ENCODE peak calls at places on chromosomes 1 and 21, in five cellular contexts. X, H, Q, F and P are unnamed samples.

GRCh38 chr1:205350626-205351235 is 6.0 kb downstream of the KLHDC8A start:
- DNase-seq in X (no peak), H (no peak), Q (no peak), F (peak; percentile 48), P (no peak)

GRCh38 chr1:20932437-20932977 is 145.4 kb upstream of the HP1BP3 start:
- DNase-seq in X (no peak), H (no peak), Q (no peak), F (no peak), P (no peak)

GRCh38 chr1:145952903-145953302 is 4.9 kb downstream of the LIX1L start:
- DNase-seq in X (no peak), H (no peak), Q (no peak), F (no peak), P (no peak)

GRCh38 chr1:46221749-46222148 is 18.6 kb downstream of the LURAP1 start:
- DNase-seq in X (no peak), H (no peak), Q (peak; percentile 49), F (no peak), P (no peak)

GRCh38 chr1:85933901-85934300 is 222.7 kb downstream of the COL24A1 start:
- DNase-seq in X (no peak), H (no peak), Q (no peak), F (no peak), P (no peak)

GRCh38 chr1:13749543-13750307 is 49.7 kb downstream of the PRDM2 start:
- DNase-seq in X (peak; percentile 65), H (peak; percentile 65), Q (peak; percentile 82), F (peak; percentile 61), P (peak; percentile 92)

GRCh38 chr1:234369784-234370183 is 3.5 kb upstream of the COA6 start:
- DNase-seq in X (no peak), H (no peak), Q (no peak), F (peak; percentile 71), P (no peak)

GRCh38 chr1:201004732-201005131 is 18.8 kb downstream of the KIF21B start:
- DNase-seq in X (no peak), H (no peak), Q (no peak), F (no peak), P (no peak)

GRCh38 chr1:175062339-175062738 is 5.3 kb upstream of the TNN start:
- DNase-seq in X (no peak), H (no peak), Q (no peak), F (peak; percentile 40), P (no peak)

GRCh38 chr1:212161231-212161781 is 123.9 kb upstream of the PPP2R5A start:
- DNase-seq in X (no peak), H (no peak), Q (no peak), F (peak; percentile 86), P (no peak)

GRCh38 chr21:16536661-16537359 is 807.0 kb downstream of the USP25 start:
- DNase-seq in X (no peak), H (no peak), Q (no peak), F (peak; percentile 64), P (no peak)

GRCh38 chr1:58818075-58818474 is 34.2 kb upstream of the JUN start:
- DNase-seq in X (no peak), H (no peak), Q (no peak), F (peak; percentile 84), P (no peak)

GRCh38 chr1:152673016-152673415 is 2.1 kb upstream of the LCE2C start:
- DNase-seq in X (no peak), H (no peak), Q (no peak), F (no peak), P (no peak)

GRCh38 chr1:72397786-72398185 is 115.4 kb upstream of the NEGR1 start:
- DNase-seq in X (no peak), H (no peak), Q (no peak), F (peak; percentile 50), P (no peak)

GRCh38 chr1:85692730-85693314 is 15.4 kb downstream of the ZNHIT6 start:
- DNase-seq in X (no peak), H (no peak), Q (peak; percentile 43), F (peak; percentile 17), P (no peak)

GRCh38 chr21:18049461-18049860 is 195.2 kb upstream of the CHODL start:
- DNase-seq in X (no peak), H (no peak), Q (no peak), F (no peak), P (no peak)

GRCh38 chr1:16120940-16121410 is 34.9 kb downstream of the EPHA2 start:
- DNase-seq in X (peak; percentile 9), H (peak; percentile 69), Q (no peak), F (no peak), P (peak; percentile 12)

GRCh38 chr1:1605034-1605591 is 5.2 kb upstream of the FNDC10 start:
- DNase-seq in X (no peak), H (no peak), Q (no peak), F (no peak), P (no peak)

GRCh38 chr21:40835179-40835694 is 11.7 kb downstream of the DSCAM start:
- DNase-seq in X (no peak), H (no peak), Q (no peak), F (no peak), P (no peak)

GRCh38 chr1:30476476-30476875 is 246.9 kb downstream of the MATN1 start:
- DNase-seq in X (no peak), H (no peak), Q (no peak), F (no peak), P (no peak)

DNA sequence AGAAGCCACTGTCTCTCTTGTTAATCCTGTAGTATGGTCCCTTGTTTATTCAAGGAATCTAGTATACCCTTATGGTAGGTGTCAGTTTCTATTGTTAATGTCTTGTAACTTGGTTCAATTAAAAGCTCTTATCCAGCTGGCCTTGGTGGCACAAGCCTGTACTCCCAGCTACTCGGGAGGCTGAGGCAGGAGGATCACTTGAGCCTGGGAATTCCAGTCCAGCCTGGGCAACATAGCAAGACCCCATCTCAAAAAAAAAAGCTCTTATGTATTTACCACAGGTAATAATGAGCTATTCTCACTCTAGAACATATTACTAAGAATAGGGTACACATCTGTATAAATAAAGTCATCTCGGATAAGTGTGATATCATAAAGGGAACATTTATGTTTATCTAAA is 46.5 kb downstream of the TMEM200B start:
- DNase-seq in X (no peak), H (no peak), Q (no peak), F (no peak), P (no peak)
- H3K27ac ChIP-seq in X (no peak overlapping the region), H (no peak overlapping the region), Q (no peak overlapping the region), F (no peak overlapping the region), P (no peak overlapping the region)

GRCh38 chr1:110341146-110341871 is 2.1 kb downstream of the RBM15 start:
- DNase-seq in X (no peak), H (no peak), Q (no peak), F (no peak), P (no peak)
- H3K4me1 ChIP-seq in X (peaks cover 76% of the 10 kb centered on the region), H (peaks cover 60% of the 10 kb centered on the region), Q (peaks cover 37% of the 10 kb centered on the region), F (peaks cover 38% of the 10 kb centered on the region), P (no peaks in the 10 kb centered on the region)

DNA sequence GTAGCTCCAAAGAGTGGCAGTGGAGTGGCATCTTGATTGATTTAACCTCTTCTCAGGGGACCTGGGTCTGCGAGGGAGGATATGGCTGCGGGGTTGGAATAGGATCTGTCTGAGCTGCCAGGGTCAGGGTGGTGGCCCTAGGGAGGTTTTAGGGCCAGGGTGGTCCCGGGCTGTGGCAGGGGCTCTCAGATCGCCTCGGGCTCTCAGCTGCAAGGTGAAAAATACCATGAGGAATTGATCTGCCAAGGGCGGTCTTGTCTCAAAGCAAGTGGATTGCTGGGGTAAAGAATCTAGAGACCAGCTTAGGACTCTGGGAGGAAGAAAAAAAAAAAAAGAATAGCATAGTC is 3.7 kb downstream of the SIM2 start:
- DNase-seq in X (no peak), H (no peak), Q (no peak), F (no peak), P (no peak)
- H3K4me3 ChIP-seq in X (no peak overlapping the region), H (no peak overlapping the region), Q (no peak overlapping the region), F (no peak overlapping the region), P (no peak overlapping the region)

DNA sequence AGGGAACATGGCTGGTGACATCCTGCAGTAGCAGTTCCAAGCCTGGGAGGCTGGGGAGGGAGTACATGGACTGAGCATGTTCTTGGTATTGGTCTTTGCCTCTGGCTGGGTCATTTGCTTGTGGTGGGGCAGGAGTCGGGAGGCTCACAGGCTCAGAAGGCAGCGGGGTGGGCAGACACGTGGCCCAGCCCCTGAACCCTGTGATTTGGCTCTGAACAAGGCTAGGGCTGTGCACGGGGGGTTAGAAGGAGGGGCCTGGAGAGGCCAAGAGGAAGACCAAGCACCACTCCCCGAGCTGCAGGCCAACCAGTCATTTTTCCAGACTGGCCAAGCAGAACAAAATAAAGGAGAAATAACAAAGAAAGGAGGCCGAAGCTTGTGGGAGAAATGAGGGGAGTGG is 9.7 kb upstream of the PRELP start:
- DNase-seq in X (no peak), H (no peak), Q (no peak), F (no peak), P (peak; percentile 87)
- H3K27ac ChIP-seq in X (peak overlapping the region; percentile 60), H (no peak overlapping the region), Q (peak overlapping the region; percentile 48), F (no peak overlapping the region), P (peak overlapping the region; percentile 96)

GRCh38 chr1:12406218-12407021 is 176.6 kb downstream of the VPS13D start:
- DNase-seq in X (no peak), H (no peak), Q (no peak), F (no peak), P (no peak)
- H3K4me1 ChIP-seq in X (peaks cover 42% of the 10 kb centered on the region), H (peaks cover 55% of the 10 kb centered on the region), Q (peaks cover 60% of the 10 kb centered on the region), F (no peaks in the 10 kb centered on the region), P (peaks cover 4% of the 10 kb centered on the region)

GRCh38 chr1:166127003-166127402 is 39.8 kb downstream of the FAM78B start:
- DNase-seq in X (no peak), H (no peak), Q (no peak), F (no peak), P (no peak)
- H3K4me3 ChIP-seq in X (no peak overlapping the region), H (no peak overlapping the region), Q (no peak overlapping the region), F (no peak overlapping the region), P (no peak overlapping the region)

GRCh38 chr1:55064861-55065263 is 25.5 kb downstream of the PCSK9 start:
- DNase-seq in X (peak; percentile 78), H (peak; percentile 36), Q (no peak), F (no peak), P (no peak)
- H3K27ac ChIP-seq in X (peak overlapping the region; percentile 52), H (no peak overlapping the region), Q (no peak overlapping the region), F (no peak overlapping the region), P (no peak overlapping the region)

DNA sequence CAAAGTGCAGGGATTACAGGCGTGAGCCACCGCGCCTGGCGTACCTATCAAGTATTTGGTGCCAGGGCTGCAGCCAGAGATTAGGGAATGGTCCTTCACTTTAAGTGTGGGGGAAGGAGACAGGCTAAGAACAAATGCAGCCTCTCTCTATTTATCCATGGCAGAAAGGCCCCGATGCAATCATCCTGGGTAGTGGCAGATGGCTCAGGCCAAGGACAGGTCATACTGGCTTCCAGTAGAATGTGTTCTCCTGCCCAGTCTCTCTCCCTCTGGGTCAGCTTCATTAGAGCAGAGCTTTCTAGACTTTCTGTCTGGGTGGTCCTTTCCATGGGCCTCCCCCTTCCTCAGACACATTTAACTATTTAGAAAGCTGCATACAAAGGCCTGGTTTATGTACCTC is 4.7 kb upstream of the PTCH2 start:
- DNase-seq in X (no peak), H (no peak), Q (no peak), F (no peak), P (no peak)
- H3K4me1 ChIP-seq in X (peaks cover 24% of the 10 kb centered on the region), H (peaks cover 8% of the 10 kb centered on the region), Q (peaks cover 4% of the 10 kb centered on the region), F (peaks cover 10% of the 10 kb centered on the region), P (no peaks in the 10 kb centered on the region)

GRCh38 chr1:31715097-31715872 is 11.5 kb upstream of the COL16A1 start:
- DNase-seq in X (peak; percentile 98), H (peak; percentile 76), Q (peak; percentile 96), F (no peak), P (peak; percentile 97)
- H3K4me3 ChIP-seq in X (peak overlapping the region; percentile 49), H (no peak overlapping the region), Q (peak overlapping the region; percentile 3), F (no peak overlapping the region), P (no peak overlapping the region)